ENCODE peak calls at places on chromosomes 13 and 19, in ten cellular contexts. A is suprapubic skin, N is breast epithelium, Q is tibial nerve, O is thyroid gland, H is IMR-90, C is ovary, P is transverse colon, K is stomach, S is right lobe of liver. F is an unnamed sample.

GRCh38 chr13:66312312-66313087 is 917.6 kb downstream of the PCDH9 start:
- DNase-seq in H (peak; percentile 80), O (no peak), A (no peak), S (no peak), N (no peak), K (peak; percentile 60), Q (peak; percentile 35), P (peak; percentile 44), C (no peak), F (no peak)

GRCh38 chr19:18468517-18468916 is 30.6 kb upstream of the ISYNA1 start:
- DNase-seq in Q (no peak), S (peak; percentile 65), P (no peak), A (no peak), O (no peak), K (no peak), C (no peak), N (no peak), H (no peak), F (peak; percentile 63)

GRCh38 chr13:107765724-107766436 is 449.5 kb downstream of the LIG4 start:
- DNase-seq in Q (no peak), P (no peak), A (no peak), C (no peak), S (no peak), N (no peak), O (no peak), K (no peak), H (peak; percentile 51), F (no peak)

GRCh38 chr13:114104626-114105350 is 27.6 kb downstream of the RASA3 start:
- DNase-seq in C (peak; percentile 4), S (no peak), Q (no peak), A (no peak), O (no peak), P (peak; percentile 4), K (no peak), N (no peak), H (no peak), F (peak; percentile 64)

GRCh38 chr19:28705008-28705407 is 507.9 kb downstream of the UQCRFS1 start:
- DNase-seq in H (peak; percentile 62), S (no peak), Q (no peak), A (no peak), O (no peak), K (no peak), P (no peak), C (no peak), N (no peak), F (no peak)

GRCh38 chr13:41028051-41028450 is 8.9 kb upstream of the ELF1 start:
- DNase-seq in S (no peak), H (peak; percentile 45), Q (no peak), K (no peak), P (no peak), C (no peak), A (no peak), O (no peak), N (no peak), F (no peak)

GRCh38 chr13:85825454-85825853 is 26.2 kb upstream of the SLITRK6 start:
- DNase-seq in Q (no peak), O (no peak), A (no peak), K (no peak), S (no peak), P (no peak), H (peak; percentile 6), N (no peak), C (no peak), F (no peak)

GRCh38 chr19:41886761-41887710 is 4.1 kb downstream of the ARHGEF1 start:
- DNase-seq in K (no peak), H (no peak), Q (no peak), C (no peak), O (no peak), S (no peak), P (peak; percentile 51), N (no peak), A (no peak), F (no peak)

GRCh38 chr13:27619093-27619705 is 1.1 kb downstream of the LNX2 start:
- DNase-seq in O (peak; percentile 37), P (no peak), S (no peak), C (no peak), H (peak; percentile 55), A (no peak), Q (no peak), K (no peak), N (no peak), F (no peak)

GRCh38 chr19:16561382-16561781 is 10.8 kb downstream of the SLC35E1 start:
- DNase-seq in S (no peak), K (no peak), P (no peak), Q (no peak), C (no peak), H (no peak), N (no peak), A (no peak), O (no peak), F (no peak)

GRCh38 chr19:48813123-48813911 is 2.5 kb upstream of the BCAT2 start:
- DNase-seq in S (no peak), N (no peak), K (no peak), A (no peak), C (peak; percentile 44), Q (no peak), H (no peak), O (no peak), P (no peak), F (no peak)

GRCh38 chr19:48810151-48810550 is 678 bp downstream of the BCAT2 start:
- DNase-seq in H (no peak), K (no peak), C (no peak), Q (no peak), S (no peak), A (no peak), O (no peak), P (no peak), N (no peak), F (no peak)

GRCh38 chr19:48815870-48816501 is 5.2 kb upstream of the BCAT2 start:
- DNase-seq in A (no peak), C (no peak), K (peak; percentile 62), S (no peak), H (peak; percentile 43), O (peak; percentile 65), N (no peak), Q (no peak), P (no peak), F (no peak)

GRCh38 chr19:48814895-48815294 is 4.1 kb upstream of the BCAT2 start:
- DNase-seq in P (no peak), K (no peak), O (no peak), C (no peak), Q (no peak), S (no peak), A (no peak), H (no peak), N (no peak), F (no peak)

GRCh38 chr19:48812094-48812929 is 1.5 kb upstream of the BCAT2 start:
- DNase-seq in S (peak; percentile 91), P (peak; percentile 93), C (peak; percentile 98), O (peak; percentile 93), K (peak; percentile 93), A (peak; percentile 95), N (peak; percentile 85), H (peak; percentile 13), Q (peak; percentile 85), F (peak; percentile 98)
- TF ChIP-seq POLR2A in S (peak; percentile 68), P (peak; percentile 84), C (peak; percentile 90), O (peak; percentile 79), K (no peak), A (peak; percentile 32), N (peak; percentile 26), H (no peak), Q (peak; percentile 29), F (peak; percentile 79)

DNA sequence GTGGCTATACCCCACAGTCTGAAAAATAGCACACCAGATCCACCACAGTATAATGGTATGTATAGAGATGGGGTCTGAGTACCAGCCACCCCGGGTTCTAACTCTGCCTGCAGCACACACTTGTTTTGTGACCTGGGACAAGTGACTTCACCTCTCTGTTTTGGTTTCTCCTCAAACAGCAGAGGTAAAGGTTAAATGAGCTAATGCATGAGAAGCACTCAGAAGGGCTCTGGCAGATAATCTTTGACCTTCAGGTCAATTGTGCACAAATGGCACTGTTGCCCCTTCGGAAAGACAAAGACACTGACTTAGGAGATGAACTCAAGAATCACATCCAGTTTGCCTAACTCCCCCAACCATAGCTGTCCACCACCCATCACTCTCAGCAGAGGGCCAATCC is 7.7 kb downstream of the ZC3H4 start:
- DNase-seq in H (no peak), N (no peak), Q (no peak), A (no peak), P (no peak), C (no peak), S (no peak), K (no peak), O (no peak), F (no peak)
- H3K27ac ChIP-seq in H (no peak overlapping the region), N (peak overlapping the region; percentile 87), Q (peak overlapping the region; percentile 100), A (peak overlapping the region; percentile 99), P (peak overlapping the region; percentile 100), C (no peak overlapping the region), S (no peak overlapping the region), K (no peak overlapping the region), O (peak overlapping the region; percentile 40), F (peak overlapping the region; percentile 99)

DNA sequence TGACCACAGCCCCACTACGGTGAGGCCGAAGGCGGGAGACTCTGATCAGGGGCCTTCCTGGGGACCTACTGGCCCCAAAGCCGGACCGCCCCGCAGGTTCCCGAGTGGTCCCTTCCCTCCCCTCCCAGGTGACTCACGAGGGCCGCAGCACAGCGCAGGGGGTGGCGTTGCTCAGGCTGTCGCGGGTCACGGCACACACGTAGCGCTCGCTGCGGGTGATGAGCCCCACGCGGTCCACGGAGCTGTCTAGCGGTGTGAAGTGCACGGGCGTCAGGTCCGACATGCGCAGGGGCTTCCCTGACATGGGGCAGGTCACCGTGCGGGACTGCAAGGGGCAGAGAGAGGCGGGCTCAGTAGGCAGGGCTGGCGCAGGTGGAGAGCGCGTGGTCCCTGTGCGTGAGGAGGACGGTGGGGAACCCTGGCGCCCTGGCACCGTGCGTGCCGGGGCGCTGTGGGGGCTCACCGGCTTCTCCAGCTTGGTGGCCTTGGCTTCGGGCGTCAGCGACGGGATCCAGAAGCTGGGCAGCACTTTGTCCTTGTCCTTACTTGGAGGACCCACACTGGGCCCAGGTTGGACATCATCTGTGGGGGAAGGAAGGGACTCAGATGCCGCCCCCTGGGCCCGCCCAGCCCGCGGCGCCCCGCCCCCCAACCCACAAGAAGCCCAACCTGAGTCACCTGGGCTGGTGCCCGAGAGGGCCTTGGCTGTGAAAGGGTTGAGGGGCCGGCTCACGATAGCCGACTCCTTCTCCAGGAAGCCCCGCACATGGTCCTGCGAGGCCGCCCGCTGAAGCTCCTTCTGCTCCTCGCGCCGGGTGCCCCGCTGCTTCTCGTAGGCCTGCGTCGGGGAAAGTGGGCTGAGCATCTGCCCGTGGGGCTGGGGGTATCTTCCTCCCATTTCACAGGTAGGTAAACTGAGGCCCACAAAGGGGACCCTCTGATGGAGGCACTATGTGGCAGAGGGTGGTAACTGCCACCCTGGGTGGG is 23.7 kb downstream of the NOSIP start:
- DNase-seq in O (no peak), Q (no peak), P (no peak), N (no peak), H (no peak), S (no peak), A (no peak), K (no peak), C (no peak), F (no peak)
- H3K4me3 ChIP-seq in O (no peak overlapping the region), Q (no peak overlapping the region), P (peak overlapping the region; percentile 7), N (no peak overlapping the region), H (no peak overlapping the region), S (no peak overlapping the region), A (no peak overlapping the region), K (no peak overlapping the region), C (no peak overlapping the region), F (peak overlapping the region; percentile 22)

DNA sequence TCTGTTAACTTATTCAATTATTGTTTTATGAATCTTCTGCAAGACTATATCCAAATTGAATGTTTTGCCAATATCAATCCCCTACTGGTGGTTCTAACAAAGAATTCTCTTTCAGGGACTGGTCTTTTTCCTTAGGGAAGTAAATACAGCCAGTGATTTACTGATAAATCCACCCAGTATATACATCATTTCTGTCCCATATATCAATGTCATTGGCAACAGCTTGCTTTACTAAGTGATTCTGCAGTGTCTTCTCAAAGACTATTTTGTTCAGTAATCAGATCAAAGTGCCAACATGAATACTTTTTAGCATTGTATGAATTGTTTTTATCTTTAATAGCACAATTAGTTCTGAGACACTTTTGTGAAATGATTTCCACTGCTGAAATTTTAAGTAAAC is 114.0 kb upstream of the OBI1 start:
- DNase-seq in K (no peak), P (no peak), S (no peak), N (no peak), Q (no peak), H (no peak), C (no peak), A (no peak), O (no peak), F (no peak)
- TF ChIP-seq POLR2A in K (no peak), P (no peak), S (no peak), N (no peak), Q (no peak), H (no peak), C (no peak), A (no peak), O (no peak), F (no peak)

F was measured in sigmoid colon.